ENCODE peak calls at places on chromosomes 4 and X, in seven cellular contexts. G is DND-41, L is AG09319, D is tibial artery, M is colonic mucosa, Y is astrocyte of the spinal cord, E is astrocyte of the cerebellum. C is an unnamed sample.

GRCh38 chr4:80197132-80197573 is at the start of gene PRDM8:
- DNase-seq in G (no peak), L (no peak), D (no peak), M (no peak), Y (no peak), E (no peak), C (no peak)

GRCh38 chrX:101291204-101291603 is at the start of gene TAF7L:
- DNase-seq in G (no peak), L (no peak), D (no peak), M (no peak), Y (peak), E (no peak), C (no peak)

GRCh38 chr4:101020956-101021355 is 326.4 kb downstream of the PPP3CA start:
- DNase-seq in G (no peak), L (no peak), D (no peak), M (no peak), Y (peak), E (peak), C (no peak)

GRCh38 chr4:78057135-78057599 is at the start of gene FRAS1:
- DNase-seq in G (peak), L (no peak), D (no peak), M (peak), Y (peak), E (no peak), C (no peak)

GRCh38 chr4:14180983-14181601 is 553.6 kb upstream of the BOD1L1 start:
- DNase-seq in G (no peak), L (no peak), D (no peak), M (no peak), Y (peak), E (no peak), C (no peak)

GRCh38 chr4:1347410-1347864 is 429 bp downstream of the UVSSA start:
- DNase-seq in G (no peak), L (peak), D (peak), M (peak), Y (peak), E (peak), C (peak)

GRCh38 chrX:124651031-124651430 is 304.7 kb downstream of the SH2D1A start:
- DNase-seq in G (no peak), L (no peak), D (no peak), M (no peak), Y (no peak), E (no peak), C (no peak)

GRCh38 chr4:119728692-119729593 is 100.3 kb upstream of the PDE5A start:
- DNase-seq in G (no peak), L (no peak), D (no peak), M (no peak), Y (peak), E (no peak), C (no peak)

GRCh38 chr4:159308571-159309340 is 205.9 kb downstream of the RAPGEF2 start:
- DNase-seq in G (no peak), L (no peak), D (no peak), M (no peak), Y (peak), E (no peak), C (no peak)

GRCh38 chrX:102514536-102514935 is 2.0 kb downstream of the TMSB15A start:
- DNase-seq in G (no peak), L (no peak), D (no peak), M (no peak), Y (no peak), E (no peak), C (no peak)

GRCh38 chrX:102517331-102517730 is 792 bp upstream of the TMSB15A start:
- DNase-seq in G (no peak), L (no peak), D (no peak), M (no peak), Y (peak), E (no peak), C (no peak)

GRCh38 chrX:102516314-102516936 is at the start of gene TMSB15A:
- DNase-seq in G (no peak), L (no peak), D (peak), M (peak), Y (peak), E (peak), C (peak)
- TF ChIP-seq CTCF in G (no peak), L (no peak), D (no peak), M (no peak), Y (no peak), E (no peak), C (no peak)

GRCh38 chrX:9701790-9702189 is 63.9 kb downstream of the GPR143 start:
- DNase-seq in G (no peak), L (no peak), D (no peak), M (no peak), Y (no peak), E (no peak), C (no peak)
- TF ChIP-seq CTCF in G (no peak), L (no peak), D (no peak), M (no peak), Y (no peak), E (no peak), C (no peak)

GRCh38 chr4:185813133-185813532 is 1.1 kb upstream of the SORBS2 start:
- DNase-seq in G (no peak), L (no peak), D (no peak), M (no peak), Y (no peak), E (no peak), C (no peak)

GRCh38 chr4:185811509-185812364 is at the start of gene SORBS2:
- DNase-seq in G (no peak), L (no peak), D (no peak), M (peak), Y (peak), E (peak), C (no peak)

GRCh38 chr4:185805979-185806378 is 6.0 kb downstream of the SORBS2 start:
- DNase-seq in G (no peak), L (no peak), D (no peak), M (no peak), Y (no peak), E (no peak), C (no peak)

GRCh38 chr4:185810746-185811508 is 1.1 kb downstream of the SORBS2 start:
- DNase-seq in G (no peak), L (no peak), D (no peak), M (no peak), Y (no peak), E (no peak), C (no peak)

GRCh38 chr4:185809517-185810071 is 2.4 kb downstream of the SORBS2 start:
- DNase-seq in G (no peak), L (no peak), D (no peak), M (no peak), Y (no peak), E (no peak), C (no peak)
- TF ChIP-seq CTCF in G (no peak), L (no peak), D (no peak), M (no peak), Y (no peak), E (no peak), C (no peak)

GRCh38 chrX:39253551-39253950 is 452.3 kb downstream of the MID1IP1 start:
- DNase-seq in G (no peak), L (no peak), D (no peak), M (no peak), Y (no peak), E (no peak), C (no peak)

GRCh38 chrX:39251995-39252394 is 450.7 kb downstream of the MID1IP1 start:
- DNase-seq in G (no peak), L (no peak), D (no peak), M (no peak), Y (no peak), E (no peak), C (no peak)

GRCh38 chrX:39248330-39248729 is 447.1 kb downstream of the MID1IP1 start:
- DNase-seq in G (peak), L (no peak), D (no peak), M (no peak), Y (no peak), E (no peak), C (no peak)

GRCh38 chrX:39247536-39247935 is 446.3 kb downstream of the MID1IP1 start:
- DNase-seq in G (no peak), L (no peak), D (no peak), M (no peak), Y (no peak), E (no peak), C (no peak)

GRCh38 chrX:39249999-39250398 is 448.7 kb downstream of the MID1IP1 start:
- DNase-seq in G (no peak), L (no peak), D (no peak), M (no peak), Y (no peak), E (no peak), C (no peak)
- TF ChIP-seq CTCF in G (no peak), L (no peak), D (no peak), M (no peak), Y (no peak), E (no peak), C (no peak)

GRCh38 chrX:12443534-12444098 is 305.3 kb downstream of the FRMPD4 start:
- DNase-seq in G (no peak), L (no peak), D (no peak), M (no peak), Y (no peak), E (no peak), C (no peak)

GRCh38 chrX:12446342-12447075 is 308.2 kb downstream of the FRMPD4 start:
- DNase-seq in G (no peak), L (no peak), D (no peak), M (no peak), Y (peak), E (no peak), C (no peak)

GRCh38 chrX:12452268-12452667 is 314.0 kb downstream of the FRMPD4 start:
- DNase-seq in G (no peak), L (no peak), D (no peak), M (no peak), Y (no peak), E (no peak), C (no peak)

GRCh38 chrX:12447448-12448154 is 309.3 kb downstream of the FRMPD4 start:
- DNase-seq in G (no peak), L (peak), D (no peak), M (no peak), Y (peak), E (peak), C (no peak)
- TF ChIP-seq CTCF in G (no peak), L (peak), D (no peak), M (no peak), Y (peak), E (peak), C (no peak)

DNA sequence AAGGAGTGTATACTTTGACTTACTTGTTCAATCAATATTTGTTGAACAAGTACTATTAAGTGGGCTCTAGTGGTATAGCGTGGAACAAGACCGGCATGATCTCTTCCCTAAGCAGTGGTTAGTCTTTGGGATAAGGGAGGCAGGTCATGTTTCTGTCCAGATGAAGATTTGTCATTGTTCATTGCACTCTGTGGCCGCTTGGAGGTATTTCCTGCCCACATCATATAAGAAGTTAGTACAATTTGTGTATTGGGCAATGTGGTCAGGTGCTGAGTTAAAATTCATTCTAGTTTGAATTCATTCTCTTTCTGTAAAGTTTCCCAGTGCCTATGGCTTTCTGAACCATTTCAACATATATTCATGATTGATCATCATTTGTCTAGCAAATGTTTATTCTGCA is 101.1 kb upstream of the SHISA3 start:
- DNase-seq in G (no peak), L (no peak), D (no peak), M (no peak), Y (no peak), E (no peak), C (no peak)
- TF ChIP-seq CTCF in G (no peak), L (no peak), D (no peak), M (no peak), Y (no peak), E (no peak), C (no peak)

GRCh38 chr4:112145820-112146813 is 863 bp downstream of the FAM241A start:
- DNase-seq in G (peak), L (no peak), D (peak), M (peak), Y (peak), E (no peak), C (peak)
- TF ChIP-seq CTCF in G (no peak), L (peak), D (peak), M (no peak), Y (peak), E (peak), C (no peak)

GRCh38 chr4:16196482-16197393 is 29.5 kb downstream of the TAPT1 start:
- DNase-seq in G (no peak), L (peak), D (no peak), M (peak), Y (peak), E (peak), C (no peak)
- TF ChIP-seq CTCF in G (peak), L (peak), D (peak), M (peak), Y (peak), E (peak), C (no peak)

GRCh38 chrX:14533867-14534266 is 4.5 kb downstream of the GLRA2 start:
- DNase-seq in G (no peak), L (no peak), D (no peak), M (no peak), Y (no peak), E (no peak), C (no peak)

GRCh38 chrX:14528629-14529287 is 578 bp upstream of the GLRA2 start:
- DNase-seq in G (peak), L (no peak), D (peak), M (peak), Y (peak), E (peak), C (no peak)

DNA sequence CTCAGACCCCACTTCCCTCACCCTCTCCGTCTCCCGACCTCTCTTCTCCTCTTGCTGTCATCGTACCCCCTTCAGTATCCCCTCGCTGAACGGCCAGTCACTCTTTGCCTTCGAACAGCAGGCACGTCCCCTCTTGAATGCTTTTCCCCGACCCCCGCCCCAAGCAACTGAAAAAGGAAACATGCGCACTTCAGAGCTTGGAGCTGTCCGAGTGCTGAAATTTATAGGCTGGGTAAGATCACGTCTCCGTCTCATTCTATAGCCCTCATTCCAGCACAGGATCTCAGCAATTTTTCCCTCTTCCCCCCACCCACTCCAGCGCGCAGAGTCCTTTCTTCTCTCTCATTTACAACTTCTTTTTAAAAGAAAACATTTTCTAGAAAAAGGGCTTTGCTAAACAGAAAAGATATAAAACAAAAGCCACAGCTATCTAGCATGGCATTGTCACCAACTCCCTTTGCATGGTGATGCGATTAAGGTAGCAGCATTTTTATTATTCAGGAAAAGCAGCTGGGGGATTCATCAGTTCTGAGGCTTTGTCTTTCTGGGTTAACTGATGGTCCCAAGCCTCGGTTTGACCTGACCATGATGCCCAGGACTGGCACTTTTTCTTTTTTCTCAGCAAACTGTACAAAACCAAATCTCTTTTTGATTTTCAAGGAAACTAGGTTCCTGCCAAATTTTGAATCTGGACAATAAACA is at the start of gene GLRA2:
- DNase-seq in G (peak), L (no peak), D (no peak), M (peak), Y (peak), E (peak), C (no peak)
- TF ChIP-seq CTCF in G (no peak), L (no peak), D (no peak), M (no peak), Y (no peak), E (no peak), C (no peak)